ENCODE peak calls at places on chromosomes 4 and X, in eight cellular contexts. One of them, this sample, is unnamed.

GRCh38 chrX:40105791-40106676 is 8.3 kb upstream of the BCOR start:
- DNase-seq in GM23338: peak
- DNase-seq in aorta: peak
- DNase-seq in lower lobe of right lung: peak
- DNase-seq in A549: peak
- DNase-seq in body of pancreas: peak
- DNase-seq in choroid plexus epithelial cell: peak
- DNase-seq in AG04450: no peak
- DNase-seq in this sample: peak

GRCh38 chr4:185672151-185672550 is 136.8 kb upstream of the PDLIM3 start:
- DNase-seq in AG04450: no peak
- DNase-seq in body of pancreas: no peak
- DNase-seq in choroid plexus epithelial cell: no peak
- DNase-seq in GM23338: no peak
- DNase-seq in lower lobe of right lung: no peak
- DNase-seq in aorta: no peak
- DNase-seq in A549: no peak
- DNase-seq in this sample: no peak

GRCh38 chr4:25019501-25019900 is 11.2 kb downstream of the LGI2 start:
- DNase-seq in AG04450: no peak
- DNase-seq in aorta: no peak
- DNase-seq in GM23338: no peak
- DNase-seq in lower lobe of right lung: no peak
- DNase-seq in body of pancreas: no peak
- DNase-seq in choroid plexus epithelial cell: no peak
- DNase-seq in A549: no peak
- DNase-seq in this sample: no peak

GRCh38 chr4:77284036-77284435 is 127.0 kb downstream of the CCNG2 start:
- DNase-seq in A549: no peak
- DNase-seq in choroid plexus epithelial cell: no peak
- DNase-seq in AG04450: no peak
- DNase-seq in aorta: no peak
- DNase-seq in lower lobe of right lung: no peak
- DNase-seq in GM23338: no peak
- DNase-seq in body of pancreas: no peak
- DNase-seq in this sample: no peak

GRCh38 chr4:89821612-89822011 is 15.3 kb downstream of the SNCA start:
- DNase-seq in aorta: no peak
- DNase-seq in A549: no peak
- DNase-seq in GM23338: no peak
- DNase-seq in body of pancreas: no peak
- DNase-seq in AG04450: no peak
- DNase-seq in choroid plexus epithelial cell: peak
- DNase-seq in lower lobe of right lung: no peak
- DNase-seq in this sample: no peak

GRCh38 chr4:87073570-87074470 is 139.0 kb downstream of the AFF1 start:
- DNase-seq in lower lobe of right lung: peak
- DNase-seq in choroid plexus epithelial cell: no peak
- DNase-seq in aorta: peak
- DNase-seq in A549: no peak
- DNase-seq in AG04450: no peak
- DNase-seq in body of pancreas: no peak
- DNase-seq in GM23338: no peak
- DNase-seq in this sample: peak

GRCh38 chrX:132671229-132671641 is 182.4 kb upstream of the MBNL3 start:
- DNase-seq in A549: no peak
- DNase-seq in body of pancreas: no peak
- DNase-seq in lower lobe of right lung: no peak
- DNase-seq in aorta: no peak
- DNase-seq in choroid plexus epithelial cell: no peak
- DNase-seq in GM23338: peak
- DNase-seq in AG04450: no peak
- DNase-seq in this sample: no peak

GRCh38 chrX:117990438-117990837 is 126.2 kb downstream of the KLHL13 start:
- DNase-seq in GM23338: no peak
- DNase-seq in aorta: no peak
- DNase-seq in lower lobe of right lung: no peak
- DNase-seq in body of pancreas: no peak
- DNase-seq in AG04450: peak
- DNase-seq in choroid plexus epithelial cell: no peak
- DNase-seq in A549: no peak
- DNase-seq in this sample: no peak

GRCh38 chr4:180437601-180438000 is 1805.6 kb upstream of the TENM3 start:
- DNase-seq in choroid plexus epithelial cell: no peak
- DNase-seq in aorta: no peak
- DNase-seq in body of pancreas: no peak
- DNase-seq in A549: no peak
- DNase-seq in GM23338: no peak
- DNase-seq in lower lobe of right lung: no peak
- DNase-seq in AG04450: no peak
- DNase-seq in this sample: no peak

GRCh38 chr4:6752486-6752829 is 30.1 kb upstream of the KIAA0232 start:
- DNase-seq in body of pancreas: no peak
- DNase-seq in aorta: no peak
- DNase-seq in GM23338: no peak
- DNase-seq in AG04450: no peak
- DNase-seq in choroid plexus epithelial cell: no peak
- DNase-seq in lower lobe of right lung: no peak
- DNase-seq in A549: no peak
- DNase-seq in this sample: no peak

DNA sequence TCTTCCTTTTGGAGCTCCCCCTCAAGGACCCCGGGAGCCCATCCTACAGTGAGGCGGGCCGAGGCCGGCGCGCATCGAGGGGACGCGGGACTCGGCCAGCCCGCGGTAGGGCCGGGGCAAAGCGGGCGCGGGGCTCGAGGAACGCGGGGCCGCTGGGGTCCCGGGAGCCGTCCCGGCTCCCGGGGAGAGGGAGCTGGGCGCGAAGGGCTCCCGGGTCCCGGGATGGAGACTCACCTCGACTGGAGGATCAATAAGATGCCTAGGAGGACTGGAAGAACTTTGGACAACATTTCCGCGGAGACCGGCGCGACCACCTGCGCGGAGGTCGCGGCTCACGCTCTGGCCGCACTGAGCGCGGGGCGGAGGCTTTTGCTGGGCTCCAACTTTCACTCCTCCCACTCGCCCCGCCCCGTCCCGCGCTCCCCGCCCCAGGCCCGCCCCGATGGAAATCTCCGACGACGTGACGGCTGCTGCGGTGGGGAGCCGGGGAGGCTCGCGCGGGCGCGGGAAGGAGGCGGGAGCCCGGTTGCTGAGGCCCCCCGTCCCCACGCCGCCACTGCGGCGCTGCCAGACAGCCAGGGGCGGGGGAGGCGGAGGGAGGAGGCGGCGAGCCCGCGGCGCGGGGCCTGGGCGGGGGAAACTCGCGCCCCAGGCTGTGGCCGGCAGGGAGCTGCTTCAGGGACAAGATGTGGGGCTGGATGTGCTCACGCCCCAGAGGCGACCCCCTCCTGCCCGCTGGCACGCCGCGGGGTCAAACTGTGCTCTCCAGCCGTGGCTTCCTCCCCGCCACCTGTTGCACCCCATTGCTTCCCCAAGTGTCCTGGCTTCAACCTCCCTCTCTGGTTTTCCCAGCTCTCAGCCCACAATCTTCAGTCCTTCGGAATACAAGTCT is at the start of gene GABRE:
- DNase-seq in AG04450: no peak
- DNase-seq in body of pancreas: peak
- DNase-seq in aorta: peak
- DNase-seq in A549: peak
- DNase-seq in lower lobe of right lung: peak
- DNase-seq in choroid plexus epithelial cell: peak
- DNase-seq in GM23338: peak
- DNase-seq in this sample: peak
- H3K4me3 ChIP-seq in AG04450: peak
- H3K4me3 ChIP-seq in body of pancreas: peak
- H3K4me3 ChIP-seq in aorta: peak
- H3K4me3 ChIP-seq in A549: peak
- H3K4me3 ChIP-seq in lower lobe of right lung: peak
- H3K4me3 ChIP-seq in choroid plexus epithelial cell: peak
- H3K4me3 ChIP-seq in GM23338: peak
- H3K4me3 ChIP-seq in this sample: peak

GRCh38 chrX:19867938-19868337 is 19.5 kb downstream of the SH3KBP1 start:
- DNase-seq in aorta: no peak
- DNase-seq in A549: no peak
- DNase-seq in AG04450: no peak
- DNase-seq in choroid plexus epithelial cell: no peak
- DNase-seq in GM23338: no peak
- DNase-seq in lower lobe of right lung: no peak
- DNase-seq in body of pancreas: no peak
- DNase-seq in this sample: no peak

GRCh38 chrX:19869195-19869594 is 18.2 kb downstream of the SH3KBP1 start:
- DNase-seq in aorta: no peak
- DNase-seq in AG04450: no peak
- DNase-seq in lower lobe of right lung: no peak
- DNase-seq in A549: no peak
- DNase-seq in body of pancreas: no peak
- DNase-seq in choroid plexus epithelial cell: no peak
- DNase-seq in GM23338: no peak
- DNase-seq in this sample: no peak

GRCh38 chrX:19866626-19867410 is 20.6 kb downstream of the SH3KBP1 start:
- DNase-seq in GM23338: no peak
- DNase-seq in AG04450: no peak
- DNase-seq in body of pancreas: no peak
- DNase-seq in lower lobe of right lung: no peak
- DNase-seq in A549: no peak
- DNase-seq in aorta: no peak
- DNase-seq in choroid plexus epithelial cell: no peak
- DNase-seq in this sample: no peak

GRCh38 chrX:19865567-19866363 is 21.6 kb downstream of the SH3KBP1 start:
- DNase-seq in GM23338: no peak
- DNase-seq in aorta: no peak
- DNase-seq in choroid plexus epithelial cell: no peak
- DNase-seq in lower lobe of right lung: no peak
- DNase-seq in body of pancreas: no peak
- DNase-seq in A549: no peak
- DNase-seq in AG04450: no peak
- DNase-seq in this sample: no peak

DNA sequence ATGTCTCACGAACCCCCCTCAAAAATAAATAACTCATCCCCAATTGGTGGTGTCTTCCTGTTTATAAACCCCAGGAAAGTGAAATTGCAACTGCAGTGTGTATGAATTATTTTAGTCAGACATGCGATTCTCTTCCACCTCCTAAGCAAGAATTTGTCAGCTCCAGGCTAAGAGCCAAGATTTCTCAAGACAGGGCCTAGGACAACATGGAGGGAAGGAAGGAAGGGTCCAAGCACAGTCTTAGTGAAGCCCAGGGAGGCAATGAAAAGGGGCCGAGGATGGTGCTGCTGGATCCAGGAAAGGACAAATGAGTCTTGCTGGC is 20.0 kb downstream of the SH3KBP1 start:
- DNase-seq in AG04450: no peak
- DNase-seq in lower lobe of right lung: no peak
- DNase-seq in choroid plexus epithelial cell: peak
- DNase-seq in body of pancreas: no peak
- DNase-seq in A549: no peak
- DNase-seq in aorta: no peak
- DNase-seq in GM23338: no peak
- DNase-seq in this sample: no peak
- H3K4me3 ChIP-seq in AG04450: no peak
- H3K4me3 ChIP-seq in lower lobe of right lung: no peak
- H3K4me3 ChIP-seq in choroid plexus epithelial cell: no peak
- H3K4me3 ChIP-seq in body of pancreas: no peak
- H3K4me3 ChIP-seq in A549: no peak
- H3K4me3 ChIP-seq in aorta: no peak
- H3K4me3 ChIP-seq in GM23338: no peak
- H3K4me3 ChIP-seq in this sample: no peak

DNA sequence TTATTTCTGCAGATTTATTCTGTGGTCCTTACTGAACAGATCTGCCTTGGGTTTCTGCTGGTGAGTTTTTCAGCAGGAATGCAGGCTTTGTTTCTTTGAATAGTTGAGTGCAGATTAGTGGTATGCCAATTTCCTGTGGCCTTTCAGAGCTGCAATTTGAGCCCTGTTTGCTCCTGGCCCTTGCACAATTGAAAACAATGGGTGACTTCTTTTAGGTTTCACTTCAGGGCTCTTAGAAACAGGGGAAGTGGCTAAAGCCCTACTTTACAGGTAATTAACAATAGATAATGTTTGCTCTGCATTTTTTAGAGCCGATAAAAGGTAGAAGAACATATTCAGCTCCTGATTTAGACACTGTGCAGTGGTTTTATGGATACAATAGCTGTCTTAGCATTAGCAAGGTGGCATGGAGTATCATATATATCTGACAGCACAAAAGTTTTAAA is 21.9 kb downstream of the SPRY1 start:
- DNase-seq in choroid plexus epithelial cell: peak
- DNase-seq in aorta: no peak
- DNase-seq in GM23338: peak
- DNase-seq in body of pancreas: peak
- DNase-seq in A549: no peak
- DNase-seq in lower lobe of right lung: no peak
- DNase-seq in AG04450: peak
- DNase-seq in this sample: no peak
- H3K4me3 ChIP-seq in choroid plexus epithelial cell: no peak
- H3K4me3 ChIP-seq in aorta: no peak
- H3K4me3 ChIP-seq in GM23338: peak
- H3K4me3 ChIP-seq in body of pancreas: no peak
- H3K4me3 ChIP-seq in A549: no peak
- H3K4me3 ChIP-seq in lower lobe of right lung: no peak
- H3K4me3 ChIP-seq in AG04450: no peak
- H3K4me3 ChIP-seq in this sample: no peak

GRCh38 chrX:11111947-11112346 is 815 bp downstream of the HCCS start:
- DNase-seq in aorta: no peak
- DNase-seq in AG04450: no peak
- DNase-seq in lower lobe of right lung: no peak
- DNase-seq in A549: no peak
- DNase-seq in body of pancreas: no peak
- DNase-seq in GM23338: no peak
- DNase-seq in choroid plexus epithelial cell: no peak
- DNase-seq in this sample: peak
- H3K4me3 ChIP-seq in aorta: no peak
- H3K4me3 ChIP-seq in AG04450: peak
- H3K4me3 ChIP-seq in lower lobe of right lung: peak
- H3K4me3 ChIP-seq in A549: peak
- H3K4me3 ChIP-seq in body of pancreas: peak
- H3K4me3 ChIP-seq in GM23338: peak
- H3K4me3 ChIP-seq in choroid plexus epithelial cell: peak
- H3K4me3 ChIP-seq in this sample: peak

DNA sequence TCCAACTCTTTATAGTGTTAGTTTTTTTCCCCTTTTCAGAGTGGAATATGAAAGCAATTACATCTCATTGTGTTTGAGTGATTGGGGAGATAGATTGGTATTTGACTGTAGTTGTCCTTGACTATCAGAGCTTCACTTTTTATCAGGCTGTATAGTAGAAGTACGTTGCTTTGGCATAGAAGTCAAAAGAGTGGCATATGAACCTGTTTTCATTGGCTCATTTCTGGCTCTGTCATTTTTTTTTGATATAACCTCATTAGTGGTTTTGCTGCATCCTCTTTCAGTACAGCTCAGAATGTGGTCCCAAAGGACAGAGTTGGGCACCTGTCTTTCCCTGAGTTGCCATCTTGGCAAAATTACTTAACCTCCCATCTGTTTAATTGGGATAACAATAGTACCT is 1.4 kb downstream of the TMA16 start:
- DNase-seq in GM23338: no peak
- DNase-seq in body of pancreas: no peak
- DNase-seq in lower lobe of right lung: no peak
- DNase-seq in A549: no peak
- DNase-seq in aorta: no peak
- DNase-seq in AG04450: no peak
- DNase-seq in choroid plexus epithelial cell: no peak
- DNase-seq in this sample: no peak
- H3K4me3 ChIP-seq in GM23338: peak
- H3K4me3 ChIP-seq in body of pancreas: no peak
- H3K4me3 ChIP-seq in lower lobe of right lung: peak
- H3K4me3 ChIP-seq in A549: peak
- H3K4me3 ChIP-seq in aorta: no peak
- H3K4me3 ChIP-seq in AG04450: peak
- H3K4me3 ChIP-seq in choroid plexus epithelial cell: peak
- H3K4me3 ChIP-seq in this sample: peak

This sample was measured in transverse colon.